ENCODE peak calls at places on chromosomes 7 and 10, in nine cellular contexts. G is Right ventricle myocardium inferior; C is left cardiac atrium; D is natural killer cell; I is naive thymus-derived CD4-positive, alpha-beta T cell; P is foreskin keratinocyte; O is pancreas; F is RWPE2; K is right cardiac atrium. B is an unnamed sample.

GRCh38 chr10:92463582-92463981 is 110.3 kb downstream of the IDE start:
- ATAC-seq in F (no peak), G (no peak), K (no peak), C (no peak), I (no peak), D (no peak), P (no peak), O (no peak), B (no peak)

GRCh38 chr7:158506626-158507025 is 81.0 kb downstream of the PTPRN2 start:
- ATAC-seq in D (no peak), F (no peak), K (no peak), P (no peak), I (no peak), G (no peak), O (no peak), C (no peak), B (no peak)

GRCh38 chr10:16681525-16681924 is 135.7 kb downstream of the RSU1 start:
- ATAC-seq in I (no peak), D (no peak), O (no peak), G (no peak), P (no peak), F (no peak), K (no peak), C (no peak), B (no peak)

GRCh38 chr7:112143151-112143550 is 63.0 kb downstream of the DOCK4 start:
- ATAC-seq in G (no peak), P (no peak), O (no peak), D (no peak), K (no peak), F (no peak), I (no peak), C (no peak), B (no peak)

GRCh38 chr10:100168313-100168643 is 17.6 kb downstream of the ERLIN1 start:
- ATAC-seq in K (no peak), F (no peak), D (no peak), O (no peak), I (no peak), G (no peak), P (no peak), C (no peak), B (no peak)

GRCh38 chr10:8312861-8313260 is 258.4 kb downstream of the GATA3 start:
- ATAC-seq in I (no peak), K (peak; percentile 40), C (peak; percentile 67), F (no peak), D (no peak), G (no peak), O (no peak), P (peak; percentile 36), B (peak; percentile 69)

GRCh38 chr7:77536017-77536412 is 1.1 kb upstream of the PTPN12 start:
- ATAC-seq in I (no peak), K (no peak), G (no peak), P (no peak), O (no peak), D (no peak), F (no peak), C (no peak), B (no peak)

GRCh38 chr10:85558533-85558932 is 808.1 kb downstream of the GRID1 start:
- ATAC-seq in G (no peak), I (no peak), C (no peak), F (no peak), P (peak; percentile 10), O (no peak), K (no peak), D (no peak), B (no peak)

GRCh38 chr7:147436718-147437117 is 1153.8 kb upstream of the C7orf33 start:
- ATAC-seq in G (no peak), C (no peak), I (no peak), D (no peak), K (no peak), P (no peak), O (no peak), F (no peak), B (no peak)

GRCh38 chr10:42867571-42867970 is 85.0 kb downstream of the BMS1 start:
- ATAC-seq in I (no peak), D (no peak), C (no peak), F (no peak), O (no peak), G (no peak), K (no peak), P (no peak), B (no peak)

GRCh38 chr10:110859947-110860376 is 11.8 kb upstream of the PDCD4 start:
- ATAC-seq in O (no peak), P (no peak), F (no peak), G (peak; percentile 65), I (no peak), C (peak; percentile 52), K (peak; percentile 56), D (peak; percentile 9), B (no peak)

GRCh38 chr7:47568569-47568968 is 13.3 kb downstream of the TNS3 start:
- ATAC-seq in G (no peak), K (no peak), C (no peak), I (peak; percentile 56), O (peak; percentile 10), P (no peak), F (no peak), D (no peak), B (no peak)

GRCh38 chr10:96685297-96685696 is 35.0 kb downstream of the PIK3AP1 start:
- ATAC-seq in G (no peak), P (no peak), O (no peak), F (no peak), K (no peak), C (no peak), I (no peak), D (peak; percentile 51), B (no peak)

GRCh38 chr7:105130048-105130447 is 116.0 kb downstream of the KMT2E start:
- ATAC-seq in F (no peak), C (peak; percentile 60), P (no peak), K (no peak), O (no peak), I (no peak), G (peak; percentile 67), D (no peak), B (no peak)

GRCh38 chr7:7706101-7706511 is 12.3 kb downstream of the RPA3 start:
- ATAC-seq in G (no peak), P (no peak), I (no peak), K (no peak), O (no peak), C (no peak), F (no peak), D (no peak), B (no peak)

GRCh38 chr10:97821308-97822038 is 28.2 kb upstream of the GOLGA7B start:
- ATAC-seq in D (no peak), P (peak; percentile 39), I (no peak), O (no peak), C (peak; percentile 60), K (peak; percentile 59), F (no peak), G (no peak), B (peak; percentile 27)

GRCh38 chr10:30749368-30749767 is 119.8 kb upstream of the LYZL2 start:
- ATAC-seq in P (no peak), F (no peak), I (no peak), C (no peak), G (no peak), O (no peak), D (no peak), K (no peak), B (no peak)

GRCh38 chr10:69684020-69684980 is 54.3 kb downstream of the FAM241B start:
- ATAC-seq in F (peak; percentile 74), D (no peak), O (peak; percentile 53), G (peak; percentile 78), P (peak; percentile 83), C (peak; percentile 79), I (no peak), K (peak; percentile 88), B (peak; percentile 91)

GRCh38 chr10:130577039-130577438 is 440.8 kb downstream of the GLRX3 start:
- ATAC-seq in I (no peak), P (no peak), O (no peak), G (no peak), K (no peak), C (no peak), D (no peak), F (no peak), B (no peak)

GRCh38 chr7:37806152-37806551 is 42.2 kb upstream of the NME8 start:
- ATAC-seq in O (no peak), P (no peak), I (no peak), F (no peak), G (no peak), K (no peak), D (no peak), C (no peak), B (no peak)

GRCh38 chr7:134478707-134479106 is 19.8 kb upstream of the AKR1B1 start:
- ATAC-seq in I (no peak), F (no peak), P (no peak), D (no peak), C (no peak), O (no peak), G (no peak), K (no peak), B (no peak)

GRCh38 chr7:92767427-92767826 is 68.9 kb downstream of the CDK6 start:
- ATAC-seq in F (no peak), C (peak; percentile 41), I (no peak), D (no peak), G (no peak), P (peak; percentile 12), K (no peak), O (no peak), B (no peak)

GRCh38 chr7:74372060-74372408 is 81.7 kb upstream of the GTF2IRD1 start:
- ATAC-seq in G (no peak), F (no peak), K (peak; percentile 7), P (no peak), I (no peak), O (no peak), C (peak; percentile 20), D (no peak), B (no peak)

GRCh38 chr10:69703766-69704191 is 73.7 kb downstream of the FAM241B start:
- ATAC-seq in O (no peak), C (no peak), P (peak; percentile 88), D (no peak), G (no peak), K (no peak), I (no peak), F (peak; percentile 95), B (no peak)

GRCh38 chr7:36207451-36208291 is 54.6 kb downstream of the EEPD1 start:
- ATAC-seq in D (peak; percentile 57), O (peak; percentile 80), C (peak; percentile 89), P (no peak), G (peak; percentile 83), F (peak; percentile 78), K (peak; percentile 85), I (peak; percentile 79), B (peak; percentile 80)

GRCh38 chr10:107914450-107915276 is 750.2 kb upstream of the SORCS1 start:
- ATAC-seq in C (no peak), I (no peak), D (no peak), G (no peak), P (peak; percentile 66), K (no peak), O (peak; percentile 83), F (peak; percentile 82), B (no peak)